ENCODE peak calls at places on chromosomes 6 and 20, in four cellular contexts. Z is heart left ventricle, G is astrocyte of the hippocampus, S is ACHN. O is an unnamed sample.

GRCh38 chr6:38169826-38170526 is 350.4 kb downstream of the ZFAND3 start:
- DNase-seq in Z (peak), G (no peak), S (no peak), O (peak)

GRCh38 chr6:125220712-125221111 is 67.1 kb downstream of the TPD52L1 start:
- DNase-seq in Z (no peak), G (no peak), S (no peak), O (no peak)

GRCh38 chr20:44075191-44075949 is 111.6 kb downstream of the JPH2 start:
- DNase-seq in Z (no peak), G (no peak), S (no peak), O (no peak)

GRCh38 chr20:3160418-3160817 is 753 bp upstream of the FASTKD5 start:
- DNase-seq in Z (no peak), G (no peak), S (no peak), O (no peak)

GRCh38 chr20:56605597-56605996 is 23.5 kb upstream of the TFAP2C start:
- DNase-seq in Z (no peak), G (no peak), S (no peak), O (no peak)

GRCh38 chr6:38846361-38846760 is 131.2 kb downstream of the DNAH8 start:
- DNase-seq in Z (no peak), G (no peak), S (no peak), O (no peak)

GRCh38 chr6:99933129-99933528 is 60.9 kb downstream of the MCHR2 start:
- DNase-seq in Z (no peak), G (peak), S (peak), O (no peak)

GRCh38 chr6:90157441-90157840 is 139.2 kb downstream of the BACH2 start:
- DNase-seq in Z (no peak), G (no peak), S (no peak), O (no peak)

GRCh38 chr6:154786144-154786868 is 53.1 kb downstream of the SCAF8 start:
- DNase-seq in Z (no peak), G (no peak), S (no peak), O (no peak)

GRCh38 chr20:36155991-36156390 is 1.5 kb downstream of the EPB41L1 start:
- DNase-seq in Z (peak), G (no peak), S (no peak), O (no peak)

GRCh38 chr6:21603516-21603952 is 10.0 kb downstream of the SOX4 start:
- DNase-seq in Z (no peak), G (no peak), S (no peak), O (no peak)

GRCh38 chr20:33125983-33126382 is 42.0 kb upstream of the BPIFA2 start:
- DNase-seq in Z (no peak), G (no peak), S (no peak), O (no peak)

GRCh38 chr6:154649723-154650122 is 83.5 kb upstream of the SCAF8 start:
- DNase-seq in Z (no peak), G (no peak), S (no peak), O (no peak)

O was measured in SJCRH30.